ENCODE peak calls at places on chromosomes 7 and 10, in five cellular contexts. N, G, E, F and O are unnamed samples.

GRCh38 chr7:117682681-117683385 is 190.4 kb downstream of the CTTNBP2 start:
- DNase-seq in N (peak; percentile 37), G (no peak), E (no peak), F (no peak), O (no peak)

GRCh38 chr7:142788303-142789286 is 17.8 kb downstream of the PRSS2 start:
- DNase-seq in N (no peak), G (no peak), E (no peak), F (no peak), O (no peak)

GRCh38 chr10:88253622-88254021 is 329.5 kb downstream of the RNLS start:
- DNase-seq in N (peak; percentile 37), G (no peak), E (no peak), F (no peak), O (no peak)

GRCh38 chr10:68135362-68135761 is 26.1 kb downstream of the MYPN start:
- DNase-seq in N (no peak), G (no peak), E (no peak), F (no peak), O (no peak)

GRCh38 chr7:13898957-13899670 is 90.4 kb downstream of the ETV1 start:
- DNase-seq in N (no peak), G (no peak), E (no peak), F (no peak), O (no peak)

GRCh38 chr7:82419200-82419599 is 24.4 kb downstream of the CACNA2D1 start:
- DNase-seq in N (no peak), G (no peak), E (no peak), F (no peak), O (no peak)

GRCh38 chr7:128427289-128427891 is 17.6 kb upstream of the IMPDH1 start:
- DNase-seq in N (no peak), G (peak; percentile 45), E (peak; percentile 43), F (no peak), O (no peak)

GRCh38 chr7:153381275-153382119 is 621.9 kb downstream of the ACTR3B start:
- DNase-seq in N (no peak), G (no peak), E (no peak), F (no peak), O (no peak)

GRCh38 chr10:13872411-13872810 is 285.6 kb downstream of the PRPF18 start:
- DNase-seq in N (no peak), G (no peak), E (no peak), F (no peak), O (no peak)

GRCh38 chr7:128135275-128136214 is 104.3 kb upstream of the LRRC4 start:
- DNase-seq in N (peak; percentile 28), G (peak; percentile 46), E (no peak), F (peak; percentile 53), O (no peak)

GRCh38 chr10:98318861-98319260 is 50.9 kb upstream of the LOXL4 start:
- DNase-seq in N (no peak), G (no peak), E (no peak), F (no peak), O (no peak)

GRCh38 chr10:48454302-48455054 is 148.0 kb downstream of the MAPK8 start:
- DNase-seq in N (no peak), G (no peak), E (no peak), F (no peak), O (no peak)

GRCh38 chr7:102326156-102326914 is 29.9 kb downstream of the SPDYE6 start:
- DNase-seq in N (no peak), G (no peak), E (no peak), F (no peak), O (no peak)

GRCh38 chr10:98411768-98412167 is 3.2 kb downstream of the PYROXD2 start:
- DNase-seq in N (no peak), G (no peak), E (no peak), F (no peak), O (no peak)

GRCh38 chr7:74058486-74058885 is 25.1 kb upstream of the LIMK1 start:
- DNase-seq in N (no peak), G (no peak), E (no peak), F (no peak), O (no peak)